ENCODE peak calls at places on chromosome 4, in six cellular contexts. W is stimulated activated CD4-positive, alpha-beta T cell treated with anti-CD3 and anti-CD28 coated beads, Interleukin-4, amount 100 ng/mL, for 48 hours; K is H7; U is germinal center; M is KBM-7; G is bronchial epithelial cell. R is an unnamed sample.

GRCh38 chr4:1191621-1192020 is 19.2 kb upstream of the SPON2 start:
- DNase-seq in M (no peak), W (no peak), K (peak), U (no peak), G (no peak), R (no peak)

GRCh38 chr4:156598138-156598681 is 373.4 kb downstream of the PDGFC start:
- DNase-seq in U (no peak), K (no peak), G (peak), W (no peak), M (no peak), R (no peak)

GRCh38 chr4:78356251-78356650 is 195.3 kb upstream of the ANXA3 start:
- DNase-seq in M (no peak), U (no peak), W (no peak), K (no peak), G (no peak), R (no peak)

GRCh38 chr4:170025523-170026252 is 507 bp downstream of the MFAP3L start:
- DNase-seq in U (no peak), G (no peak), W (peak), M (no peak), K (no peak), R (peak)

GRCh38 chr4:2172161-2172560 is 69.8 kb downstream of the HAUS3 start:
- DNase-seq in U (no peak), W (no peak), G (no peak), M (peak), K (no peak), R (no peak)

GRCh38 chr4:1055721-1056590 is 44.5 kb downstream of the FGFRL1 start:
- DNase-seq in G (no peak), W (peak), K (peak), M (peak), U (peak), R (peak)

GRCh38 chr4:48017108-48017527 is 546 bp downstream of the NIPAL1 start:
- DNase-seq in M (peak), G (peak), K (peak), W (peak), U (peak), R (peak)

GRCh38 chr4:82425478-82425877 is 4.8 kb downstream of the HNRNPDL start:
- DNase-seq in M (no peak), K (no peak), W (no peak), G (no peak), U (no peak), R (no peak)

GRCh38 chr4:8294036-8294435 is 24.5 kb downstream of the HTRA3 start:
- DNase-seq in W (no peak), M (no peak), K (no peak), U (no peak), G (no peak), R (no peak)

GRCh38 chr4:45350438-45350837 is 624.1 kb upstream of the GNPDA2 start:
- DNase-seq in M (no peak), K (no peak), W (no peak), G (no peak), U (no peak), R (no peak)

GRCh38 chr4:8055206-8055605 is 103.4 kb downstream of the ABLIM2 start:
- DNase-seq in K (no peak), M (no peak), W (no peak), G (no peak), U (no peak), R (no peak)

GRCh38 chr4:16844796-16845586 is 53.5 kb downstream of the LDB2 start:
- DNase-seq in U (no peak), W (no peak), G (no peak), M (no peak), K (no peak), R (peak)

GRCh38 chr4:24248674-24249644 is 335.4 kb downstream of the DHX15 start:
- DNase-seq in K (peak), U (no peak), W (no peak), M (no peak), G (no peak), R (peak)